ENCODE peak calls at places on chromosomes 11 and 22, in nine cellular contexts. F, X, Z, K, P, M, A, B and L are unnamed samples.

GRCh38 chr11:125069796-125070195 is 6.7 kb downstream of the SLC37A2 start:
- DNase-seq in A (no peak), B (no peak), F (no peak), Z (no peak), X (no peak), P (peak), K (no peak), M (no peak), L (peak)

GRCh38 chr11:12377824-12378593 is 638 bp downstream of the PARVA start:
- DNase-seq in Z (no peak), B (peak), P (peak), X (peak), A (peak), M (peak), K (no peak), F (peak), L (peak)

GRCh38 chr11:120339394-120339890 is 3.2 kb downstream of the ARHGEF12 start:
- DNase-seq in P (no peak), Z (no peak), K (no peak), A (no peak), B (no peak), F (peak), X (peak), M (no peak), L (peak)

GRCh38 chr11:1293619-1294015 is 15.8 kb downstream of the TOLLIP start:
- DNase-seq in B (peak), M (peak), P (no peak), X (peak), A (no peak), Z (no peak), K (no peak), F (no peak), L (no peak)

GRCh38 chr11:104098132-104098531 is 61.7 kb downstream of the DDI1 start:
- DNase-seq in A (no peak), F (no peak), M (no peak), K (no peak), Z (no peak), X (no peak), B (no peak), P (no peak), L (no peak)

GRCh38 chr11:23555085-23555484 is 694.8 kb upstream of the CCDC179 start:
- DNase-seq in K (no peak), B (no peak), M (no peak), F (no peak), X (no peak), A (no peak), P (no peak), Z (no peak), L (peak)

GRCh38 chr22:37746366-37747089 is 49.7 kb downstream of the TRIOBP start:
- DNase-seq in B (peak), Z (no peak), M (no peak), K (no peak), F (no peak), A (peak), X (no peak), P (no peak), L (peak)

GRCh38 chr22:47850644-47851151 is 1088.2 kb downstream of the TBC1D22A start:
- DNase-seq in A (no peak), F (no peak), P (no peak), X (no peak), Z (no peak), K (no peak), B (no peak), M (no peak), L (no peak)

GRCh38 chr22:25403752-25404471 is 160.6 kb upstream of the GRK3 start:
- DNase-seq in X (peak), B (no peak), F (no peak), M (peak), Z (no peak), K (no peak), P (no peak), A (peak), L (peak)

GRCh38 chr22:40250608-40251007 is 72.9 kb downstream of the TNRC6B start:
- DNase-seq in P (no peak), M (no peak), K (no peak), X (no peak), B (no peak), F (no peak), A (no peak), Z (peak), L (no peak)

GRCh38 chr22:43135565-43135964 is 7.6 kb downstream of the MCAT start:
- DNase-seq in X (no peak), A (no peak), M (no peak), B (no peak), K (no peak), Z (no peak), F (no peak), P (no peak), L (no peak)

GRCh38 chr22:42562282-42562681 is 8.5 kb downstream of the SERHL2 start:
- DNase-seq in P (no peak), M (no peak), Z (no peak), B (peak), A (peak), K (no peak), X (no peak), F (no peak), L (no peak)

GRCh38 chr11:84089072-84090057 is 803.2 kb upstream of the CCDC90B start:
- DNase-seq in P (no peak), M (no peak), A (no peak), F (no peak), K (no peak), X (no peak), B (no peak), Z (no peak), L (no peak)

GRCh38 chr11:11588243-11588642 is 33.6 kb downstream of the GALNT18 start:
- DNase-seq in F (no peak), X (no peak), Z (no peak), B (no peak), M (no peak), P (no peak), K (no peak), A (no peak), L (no peak)

GRCh38 chr22:45867118-45867905 is 109.7 kb downstream of the WNT7B start:
- DNase-seq in Z (no peak), K (no peak), F (no peak), P (peak), A (peak), B (no peak), X (no peak), M (peak), L (peak)

GRCh38 chr22:49230194-49230577 is 597.5 kb downstream of the BRD1 start:
- DNase-seq in F (no peak), Z (no peak), A (peak), P (peak), M (no peak), B (no peak), X (no peak), K (no peak), L (no peak)

GRCh38 chr22:23591203-23591791 is 11.2 kb upstream of the IGLL1 start:
- DNase-seq in K (peak), F (peak), A (peak), P (peak), Z (peak), M (peak), B (peak), X (peak), L (peak)

GRCh38 chr22:43446881-43447280 is 35.1 kb downstream of the MPPED1 start:
- DNase-seq in M (no peak), Z (no peak), F (no peak), X (no peak), P (no peak), K (no peak), B (no peak), A (peak), L (no peak)

GRCh38 chr22:23529166-23530103 is 50.7 kb downstream of the IGLL1 start:
- DNase-seq in A (peak), X (no peak), M (no peak), F (no peak), K (no peak), B (peak), Z (no peak), P (peak), L (no peak)

GRCh38 chr22:32334640-32335365 is 22.9 kb upstream of the RFPL3 start:
- DNase-seq in Z (no peak), K (no peak), P (peak), M (no peak), B (no peak), X (no peak), A (no peak), F (no peak), L (no peak)

GRCh38 chr11:9607511-9607899 is 34.0 kb downstream of the WEE1 start:
- DNase-seq in Z (no peak), A (peak), F (no peak), B (no peak), K (no peak), X (no peak), P (no peak), M (no peak), L (no peak)

GRCh38 chr11:82556210-82556609 is 177.5 kb downstream of the FAM181B start:
- DNase-seq in Z (no peak), B (no peak), P (no peak), M (no peak), A (no peak), X (no peak), F (no peak), K (no peak), L (no peak)

GRCh38 chr11:45332486-45332934 is 46.4 kb upstream of the SYT13 start:
- DNase-seq in K (peak), M (peak), A (peak), X (peak), Z (no peak), F (peak), P (peak), B (peak), L (peak)

GRCh38 chr11:61967924-61968757 is 707 bp upstream of the FTH1 start:
- DNase-seq in K (peak), Z (no peak), A (peak), X (peak), P (no peak), F (peak), B (peak), M (no peak), L (no peak)

GRCh38 chr11:61899146-61899841 is 7.9 kb upstream of the FADS3 start:
- DNase-seq in M (peak), P (peak), A (peak), K (peak), Z (peak), B (peak), F (peak), X (peak), L (peak)

GRCh38 chr11:92767416-92767815 is 202.0 kb upstream of the MTNR1B start:
- DNase-seq in P (no peak), B (no peak), Z (no peak), K (no peak), X (no peak), M (no peak), F (no peak), A (no peak), L (no peak)

GRCh38 chr22:43291381-43291780 is 51.8 kb downstream of the SCUBE1 start:
- DNase-seq in P (no peak), K (no peak), F (no peak), A (no peak), Z (no peak), X (no peak), B (no peak), M (no peak), L (no peak)

GRCh38 chr22:45615364-45615763 is 56.3 kb upstream of the ATXN10 start:
- DNase-seq in A (no peak), M (no peak), B (no peak), K (no peak), F (no peak), Z (no peak), X (no peak), P (no peak), L (no peak)

GRCh38 chr22:41831383-41831782 is 1.5 kb upstream of the SREBF2 start:
- DNase-seq in Z (no peak), F (no peak), A (no peak), K (no peak), B (no peak), P (no peak), X (no peak), M (no peak), L (no peak)

GRCh38 chr11:9571766-9572120 is 1.7 kb upstream of the WEE1 start:
- DNase-seq in A (no peak), X (no peak), B (no peak), M (no peak), Z (no peak), F (no peak), P (no peak), K (no peak), L (no peak)

GRCh38 chr11:112831041-112831440 is 130.2 kb upstream of the NCAM1 start:
- DNase-seq in M (no peak), P (no peak), A (no peak), K (no peak), X (no peak), F (no peak), Z (no peak), B (no peak), L (no peak)

GRCh38 chr11:8371516-8371884 is 107.8 kb upstream of the LMO1 start:
- DNase-seq in P (no peak), Z (no peak), M (no peak), K (no peak), A (no peak), X (no peak), F (no peak), B (no peak), L (no peak)

GRCh38 chr11:44564653-44565007 is 833 bp upstream of the CD82 start:
- DNase-seq in A (no peak), B (peak), M (peak), F (no peak), Z (no peak), K (no peak), P (peak), X (no peak), L (peak)

GRCh38 chr22:27065259-27065658 is 407.9 kb downstream of the MIAT start:
- DNase-seq in B (no peak), A (no peak), M (no peak), F (no peak), X (no peak), Z (no peak), P (no peak), K (no peak), L (no peak)

GRCh38 chr11:130464289-130464812 is 15.9 kb downstream of the ADAMTS15 start:
- DNase-seq in X (no peak), K (no peak), M (no peak), Z (no peak), B (no peak), F (no peak), P (no peak), A (no peak), L (peak)

GRCh38 chr22:11066458-11067285 is 4461.3 kb upstream of the OR11H1 start:
- DNase-seq in K (no peak), M (peak), X (no peak), Z (no peak), B (peak), A (peak), P (no peak), F (no peak), L (peak)

GRCh38 chr22:27453688-27454087 is 347.9 kb downstream of the MN1 start:
- DNase-seq in X (no peak), A (no peak), K (no peak), F (no peak), B (no peak), Z (no peak), M (no peak), P (no peak), L (no peak)